ENCODE peak calls at places on chromosomes 12 and 14, in seven cellular contexts. One of them, this sample, is unnamed.

GRCh38 chr14:69242311-69243224 is 17.4 kb upstream of the GALNT16 start:
- DNase-seq in uterus: peak; percentile 83
- DNase-seq in prostate gland: peak; percentile 62
- DNase-seq in fibroblast of lung: peak; percentile 82
- DNase-seq in ovary: peak; percentile 54
- DNase-seq in right atrium auricular region: peak; percentile 76
- DNase-seq in heart left ventricle: peak; percentile 62
- DNase-seq in this sample: peak; percentile 59

GRCh38 chr12:67650127-67650495 is 1.6 kb downstream of the DYRK2 start:
- DNase-seq in uterus: peak; percentile 19
- DNase-seq in prostate gland: peak; percentile 46
- DNase-seq in fibroblast of lung: peak; percentile 18
- DNase-seq in ovary: peak; percentile 42
- DNase-seq in right atrium auricular region: no peak
- DNase-seq in heart left ventricle: peak; percentile 58
- DNase-seq in this sample: no peak

GRCh38 chr14:93971635-93972027 is 4.7 kb downstream of the ASB2 start:
- DNase-seq in uterus: no peak
- DNase-seq in prostate gland: no peak
- DNase-seq in fibroblast of lung: no peak
- DNase-seq in ovary: no peak
- DNase-seq in right atrium auricular region: no peak
- DNase-seq in heart left ventricle: no peak
- DNase-seq in this sample: no peak

GRCh38 chr14:100898465-100898864 is 5.1 kb downstream of the RTL1 start:
- DNase-seq in uterus: no peak
- DNase-seq in prostate gland: no peak
- DNase-seq in fibroblast of lung: no peak
- DNase-seq in ovary: no peak
- DNase-seq in right atrium auricular region: peak; percentile 32
- DNase-seq in heart left ventricle: no peak
- DNase-seq in this sample: no peak

GRCh38 chr12:26318661-26319068 is 123.3 kb downstream of the SSPN start:
- DNase-seq in uterus: peak; percentile 73
- DNase-seq in prostate gland: no peak
- DNase-seq in fibroblast of lung: peak; percentile 86
- DNase-seq in ovary: peak; percentile 76
- DNase-seq in right atrium auricular region: no peak
- DNase-seq in heart left ventricle: peak; percentile 73
- DNase-seq in this sample: no peak

GRCh38 chr14:66509874-66510273 is 1.9 kb downstream of the GPHN start:
- DNase-seq in uterus: no peak
- DNase-seq in prostate gland: no peak
- DNase-seq in fibroblast of lung: peak; percentile 14
- DNase-seq in ovary: no peak
- DNase-seq in right atrium auricular region: no peak
- DNase-seq in heart left ventricle: no peak
- DNase-seq in this sample: no peak

GRCh38 chr14:91279354-91279753 is 34.9 kb upstream of the GPR68 start:
- DNase-seq in uterus: no peak
- DNase-seq in prostate gland: no peak
- DNase-seq in fibroblast of lung: no peak
- DNase-seq in ovary: no peak
- DNase-seq in right atrium auricular region: no peak
- DNase-seq in heart left ventricle: no peak
- DNase-seq in this sample: no peak

GRCh38 chr14:70052990-70053389 is 135.8 kb downstream of the SLC8A3 start:
- DNase-seq in uterus: no peak
- DNase-seq in prostate gland: no peak
- DNase-seq in fibroblast of lung: peak; percentile 41
- DNase-seq in ovary: no peak
- DNase-seq in right atrium auricular region: no peak
- DNase-seq in heart left ventricle: no peak
- DNase-seq in this sample: no peak

GRCh38 chr14:75232597-75232996 is 46.0 kb upstream of the FOS start:
- DNase-seq in uterus: no peak
- DNase-seq in prostate gland: no peak
- DNase-seq in fibroblast of lung: no peak
- DNase-seq in ovary: no peak
- DNase-seq in right atrium auricular region: no peak
- DNase-seq in heart left ventricle: no peak
- DNase-seq in this sample: no peak

GRCh38 chr12:129877383-129877782 is 26.4 kb downstream of the TMEM132D start:
- DNase-seq in uterus: no peak
- DNase-seq in prostate gland: no peak
- DNase-seq in fibroblast of lung: no peak
- DNase-seq in ovary: no peak
- DNase-seq in right atrium auricular region: no peak
- DNase-seq in heart left ventricle: no peak
- DNase-seq in this sample: peak; percentile 23

GRCh38 chr12:122079532-122080081 is 1.1 kb downstream of the MLXIP start:
- DNase-seq in uterus: no peak
- DNase-seq in prostate gland: no peak
- DNase-seq in fibroblast of lung: no peak
- DNase-seq in ovary: no peak
- DNase-seq in right atrium auricular region: no peak
- DNase-seq in heart left ventricle: no peak
- DNase-seq in this sample: no peak

GRCh38 chr14:70981005-70981952 is 74.0 kb downstream of the PCNX1 start:
- DNase-seq in uterus: no peak
- DNase-seq in prostate gland: no peak
- DNase-seq in fibroblast of lung: peak; percentile 11
- DNase-seq in ovary: no peak
- DNase-seq in right atrium auricular region: no peak
- DNase-seq in heart left ventricle: no peak
- DNase-seq in this sample: no peak

GRCh38 chr12:54025507-54026393 is 2.5 kb upstream of the HOXC6 start:
- DNase-seq in uterus: no peak
- DNase-seq in prostate gland: no peak
- DNase-seq in fibroblast of lung: no peak
- DNase-seq in ovary: peak; percentile 41
- DNase-seq in right atrium auricular region: no peak
- DNase-seq in heart left ventricle: no peak
- DNase-seq in this sample: no peak

GRCh38 chr12:87428701-87429277 is 600.4 kb downstream of the C12orf50 start:
- DNase-seq in uterus: no peak
- DNase-seq in prostate gland: no peak
- DNase-seq in fibroblast of lung: peak; percentile 68
- DNase-seq in ovary: no peak
- DNase-seq in right atrium auricular region: no peak
- DNase-seq in heart left ventricle: no peak
- DNase-seq in this sample: no peak

GRCh38 chr14:33165144-33165925 is 226.7 kb downstream of the NPAS3 start:
- DNase-seq in uterus: no peak
- DNase-seq in prostate gland: no peak
- DNase-seq in fibroblast of lung: no peak
- DNase-seq in ovary: no peak
- DNase-seq in right atrium auricular region: no peak
- DNase-seq in heart left ventricle: no peak
- DNase-seq in this sample: no peak

GRCh38 chr14:101235042-101235871 is 326.0 kb upstream of the DIO3 start:
- DNase-seq in uterus: no peak
- DNase-seq in prostate gland: no peak
- DNase-seq in fibroblast of lung: peak; percentile 41
- DNase-seq in ovary: no peak
- DNase-seq in right atrium auricular region: no peak
- DNase-seq in heart left ventricle: no peak
- DNase-seq in this sample: peak; percentile 60

GRCh38 chr12:53057816-53058500 is 8.1 kb downstream of the TNS2 start:
- DNase-seq in uterus: no peak
- DNase-seq in prostate gland: no peak
- DNase-seq in fibroblast of lung: no peak
- DNase-seq in ovary: no peak
- DNase-seq in right atrium auricular region: peak; percentile 58
- DNase-seq in heart left ventricle: peak; percentile 25
- DNase-seq in this sample: no peak

GRCh38 chr14:92973265-92973797 is 50.4 kb downstream of the CHGA start:
- DNase-seq in uterus: peak; percentile 93
- DNase-seq in prostate gland: peak; percentile 86
- DNase-seq in fibroblast of lung: peak; percentile 56
- DNase-seq in ovary: peak; percentile 62
- DNase-seq in right atrium auricular region: peak; percentile 89
- DNase-seq in heart left ventricle: peak; percentile 88
- DNase-seq in this sample: peak; percentile 91

GRCh38 chr12:119859241-119859640 is 17.9 kb downstream of the CIT start:
- DNase-seq in uterus: no peak
- DNase-seq in prostate gland: no peak
- DNase-seq in fibroblast of lung: no peak
- DNase-seq in ovary: no peak
- DNase-seq in right atrium auricular region: no peak
- DNase-seq in heart left ventricle: no peak
- DNase-seq in this sample: no peak

GRCh38 chr12:2498961-2499500 is 295.7 kb upstream of the FKBP4 start:
- DNase-seq in uterus: no peak
- DNase-seq in prostate gland: no peak
- DNase-seq in fibroblast of lung: no peak
- DNase-seq in ovary: no peak
- DNase-seq in right atrium auricular region: no peak
- DNase-seq in heart left ventricle: no peak
- DNase-seq in this sample: peak; percentile 20

GRCh38 chr14:50311337-50311973 is 574 bp downstream of the L2HGDH start:
- DNase-seq in uterus: no peak
- DNase-seq in prostate gland: no peak
- DNase-seq in fibroblast of lung: peak; percentile 8
- DNase-seq in ovary: no peak
- DNase-seq in right atrium auricular region: no peak
- DNase-seq in heart left ventricle: no peak
- DNase-seq in this sample: no peak

GRCh38 chr14:32382704-32383103 is 53.6 kb downstream of the AKAP6 start:
- DNase-seq in uterus: no peak
- DNase-seq in prostate gland: no peak
- DNase-seq in fibroblast of lung: peak; percentile 50
- DNase-seq in ovary: no peak
- DNase-seq in right atrium auricular region: no peak
- DNase-seq in heart left ventricle: no peak
- DNase-seq in this sample: peak; percentile 24

DNA sequence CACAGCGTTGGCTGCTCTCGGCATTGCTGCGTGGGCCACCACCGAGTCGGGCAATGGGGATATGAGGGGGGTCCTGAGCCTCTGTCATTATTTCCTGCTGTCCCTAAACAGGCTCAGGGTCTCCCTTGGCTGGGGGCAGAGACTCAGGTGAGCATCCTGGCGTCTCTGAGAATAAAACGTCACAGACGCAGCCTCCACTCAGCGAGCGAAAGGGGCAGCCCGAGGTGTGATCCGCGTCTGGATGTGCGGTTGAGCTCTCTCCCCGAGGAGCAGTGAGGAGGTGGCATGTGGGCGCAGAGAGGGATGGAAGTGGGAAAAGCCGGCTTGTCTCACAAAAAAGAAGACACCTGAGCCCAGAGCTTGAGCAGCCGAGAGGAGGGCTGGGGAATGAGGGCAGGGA is 62.6 kb downstream of the GALNT9 start:
- DNase-seq in uterus: no peak
- DNase-seq in prostate gland: no peak
- DNase-seq in fibroblast of lung: no peak
- DNase-seq in ovary: no peak
- DNase-seq in right atrium auricular region: no peak
- DNase-seq in heart left ventricle: no peak
- DNase-seq in this sample: no peak
- TF ChIP-seq CTCF in uterus: no peak
- TF ChIP-seq CTCF in prostate gland: no peak
- TF ChIP-seq CTCF in fibroblast of lung: no peak
- TF ChIP-seq CTCF in ovary: no peak
- TF ChIP-seq CTCF in right atrium auricular region: no peak
- TF ChIP-seq CTCF in heart left ventricle: no peak
- TF ChIP-seq CTCF in this sample: no peak

GRCh38 chr14:53953828-53954550 is 2.6 kb downstream of the BMP4 start:
- DNase-seq in uterus: peak; percentile 39
- DNase-seq in prostate gland: peak; percentile 20
- DNase-seq in fibroblast of lung: peak; percentile 54
- DNase-seq in ovary: no peak
- DNase-seq in right atrium auricular region: no peak
- DNase-seq in heart left ventricle: peak; percentile 43
- DNase-seq in this sample: no peak
- H3K4me3 ChIP-seq in uterus: peak overlapping the region; percentile 83
- H3K4me3 ChIP-seq in prostate gland: peak overlapping the region; percentile 56
- H3K4me3 ChIP-seq in fibroblast of lung: peak overlapping the region; percentile 94
- H3K4me3 ChIP-seq in ovary: peak overlapping the region; percentile 65
- H3K4me3 ChIP-seq in right atrium auricular region: peak overlapping the region; percentile 64
- H3K4me3 ChIP-seq in heart left ventricle: peak overlapping the region; percentile 74
- H3K4me3 ChIP-seq in this sample: no peak overlapping the region

DNA sequence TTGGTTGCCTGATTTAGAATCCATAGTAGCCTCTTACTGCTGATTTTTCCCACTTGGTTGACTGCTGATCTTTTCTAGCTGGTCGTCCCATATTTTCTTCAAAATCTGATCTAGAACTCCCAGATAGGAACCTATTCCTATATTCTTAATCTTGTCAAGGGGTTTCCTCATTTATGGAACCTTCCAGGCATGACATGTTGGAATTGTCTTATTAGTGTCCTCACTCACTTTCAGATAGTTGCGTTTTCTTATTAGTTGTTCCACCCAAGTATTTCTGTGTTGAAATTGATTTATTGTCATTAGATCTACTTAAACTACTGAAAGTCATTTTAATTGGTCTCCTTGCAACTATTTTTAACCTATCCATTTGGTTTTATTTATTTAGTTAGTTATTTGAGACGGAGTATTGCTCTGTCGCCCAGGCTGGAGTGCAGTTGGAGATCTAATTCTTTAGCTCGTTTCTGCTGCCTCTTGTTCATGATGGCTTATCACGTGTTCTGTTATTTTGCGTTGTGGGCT is 25.0 kb downstream of the KTN1 start:
- DNase-seq in uterus: no peak
- DNase-seq in prostate gland: no peak
- DNase-seq in fibroblast of lung: no peak
- DNase-seq in ovary: no peak
- DNase-seq in right atrium auricular region: no peak
- DNase-seq in heart left ventricle: no peak
- DNase-seq in this sample: no peak
- H3K27ac ChIP-seq in uterus: no peak overlapping the region
- H3K27ac ChIP-seq in prostate gland: no peak overlapping the region
- H3K27ac ChIP-seq in fibroblast of lung: no peak overlapping the region
- H3K27ac ChIP-seq in ovary: no peak overlapping the region
- H3K27ac ChIP-seq in right atrium auricular region: no peak overlapping the region
- H3K27ac ChIP-seq in heart left ventricle: no peak overlapping the region
- H3K27ac ChIP-seq in this sample: no peak overlapping the region

DNA sequence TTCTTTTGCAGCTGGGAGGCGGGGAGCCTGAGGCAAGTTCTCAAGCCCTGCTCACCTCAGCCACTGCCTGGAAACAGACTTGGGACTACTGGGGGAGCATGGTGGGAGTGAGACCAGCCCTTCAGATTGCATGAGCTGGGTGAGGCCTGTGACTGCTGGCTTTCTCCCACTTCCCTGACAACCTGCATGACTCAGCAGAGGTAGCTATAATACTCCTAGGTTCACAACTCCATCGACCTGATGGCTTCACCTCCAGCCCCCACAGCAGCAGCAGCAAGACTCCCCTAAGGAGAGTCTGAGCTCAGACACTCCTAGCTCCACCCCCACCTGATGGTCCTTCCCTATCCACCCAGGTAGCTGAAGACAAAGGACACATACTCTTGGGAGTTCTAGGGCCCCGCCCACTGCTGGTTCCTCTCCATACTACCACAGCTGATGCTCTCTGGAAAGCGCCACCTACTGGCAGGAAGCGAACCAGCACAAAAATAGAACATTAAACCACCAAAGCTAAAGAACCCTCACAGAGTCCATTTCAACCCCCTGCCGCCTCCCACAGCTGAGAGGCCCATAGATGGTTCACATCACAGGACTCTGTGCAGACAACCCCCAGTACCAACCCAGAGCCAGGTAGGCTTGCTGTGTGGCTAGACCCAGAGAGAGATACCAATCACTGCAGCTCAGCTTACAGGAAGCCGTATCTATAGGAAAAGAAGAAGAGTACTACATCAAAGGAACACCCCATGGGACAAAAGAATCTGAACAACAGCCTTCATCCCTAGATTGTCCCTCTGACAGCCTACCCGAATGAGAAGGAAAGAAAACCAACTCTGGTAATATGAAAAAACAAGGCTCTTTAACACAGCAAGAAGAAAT is 68.7 kb downstream of the RPAP3 start:
- DNase-seq in uterus: no peak
- DNase-seq in prostate gland: no peak
- DNase-seq in fibroblast of lung: no peak
- DNase-seq in ovary: no peak
- DNase-seq in right atrium auricular region: no peak
- DNase-seq in heart left ventricle: no peak
- DNase-seq in this sample: peak; percentile 64
- TF ChIP-seq CTCF in uterus: no peak
- TF ChIP-seq CTCF in prostate gland: no peak
- TF ChIP-seq CTCF in fibroblast of lung: peak; percentile 26
- TF ChIP-seq CTCF in ovary: no peak
- TF ChIP-seq CTCF in right atrium auricular region: peak; percentile 53
- TF ChIP-seq CTCF in heart left ventricle: peak; percentile 39
- TF ChIP-seq CTCF in this sample: peak; percentile 66

This sample was measured in WERI-Rb-1.